ENCODE peak calls at places on chromosome 16, in seven cellular contexts. I is KBM-7; N is activated CD8-positive, alpha-beta T cell treated with anti-CD3 and anti-CD28 coated beads, Interleukin-2, amount 10 ng/mL, durations not matched to agents 7 days and 5 days; T is erythroblast; R is left kidney; W is stimulated activated CD4-positive, alpha-beta T cell treated with anti-CD3 and anti-CD28 coated beads, Interleukin-1b, Interleukin-23, amount 100 ng/mL, for 24 hours; C is CMK. Y is an unnamed sample.

GRCh38 chr16:86061771-86062170 is 162.8 kb downstream of the IRF8 start:
- DNase-seq in I (no peak), T (no peak), R (no peak), N (no peak), W (no peak), C (no peak), Y (no peak)

GRCh38 chr16:89257757-89258465 is 40.4 kb downstream of the ZNF778 start:
- DNase-seq in T (no peak), N (no peak), R (peak), W (no peak), I (no peak), C (no peak), Y (no peak)

GRCh38 chr16:7246578-7246977 is 86.1 kb upstream of the RBFOX1 start:
- DNase-seq in W (no peak), R (peak), C (no peak), N (no peak), T (peak), I (peak), Y (no peak)

GRCh38 chr16:85167589-85168537 is 55.6 kb upstream of the CIBAR2 start:
- DNase-seq in C (no peak), T (no peak), I (no peak), N (no peak), W (no peak), R (no peak), Y (no peak)

GRCh38 chr16:71645450-71645849 is 19.5 kb downstream of the MARVELD3 start:
- DNase-seq in N (peak), W (no peak), R (peak), I (peak), C (no peak), T (peak), Y (no peak)

GRCh38 chr16:85570213-85570734 is 42.8 kb upstream of the GSE1 start:
- DNase-seq in I (no peak), R (no peak), C (no peak), N (peak), T (no peak), W (no peak), Y (no peak)

GRCh38 chr16:49799172-49799571 is 56.7 kb downstream of the ZNF423 start:
- DNase-seq in C (no peak), W (no peak), I (no peak), T (no peak), R (peak), N (no peak), Y (no peak)

GRCh38 chr16:72783716-72784320 is 264.1 kb downstream of the ZFHX3 start:
- DNase-seq in C (no peak), W (no peak), I (no peak), R (no peak), T (no peak), N (no peak), Y (no peak)

GRCh38 chr16:82454152-82454551 is 172.6 kb upstream of the CDH13 start:
- DNase-seq in C (no peak), N (no peak), I (no peak), T (no peak), W (no peak), R (no peak), Y (no peak)

GRCh38 chr16:80084614-80085013 is 456.2 kb upstream of the DYNLRB2 start:
- DNase-seq in T (peak), N (no peak), R (peak), I (no peak), W (no peak), C (peak), Y (no peak)

GRCh38 chr16:88764913-88765349 is 20.1 kb downstream of the PIEZO1 start:
- DNase-seq in N (no peak), T (no peak), W (no peak), I (no peak), C (no peak), R (peak), Y (no peak)

GRCh38 chr16:2178321-2179106 is 17.9 kb downstream of the CASKIN1 start:
- DNase-seq in T (peak), I (no peak), R (peak), W (peak), C (no peak), N (peak), Y (no peak)

GRCh38 chr16:88306860-88307545 is 75.8 kb upstream of the ZNF469 start:
- DNase-seq in T (no peak), I (no peak), R (peak), N (no peak), W (no peak), C (no peak), Y (no peak)

GRCh38 chr16:50702725-50703124 is 9.3 kb downstream of the NOD2 start:
- DNase-seq in R (peak), W (no peak), T (no peak), N (no peak), C (no peak), I (no peak), Y (no peak)

GRCh38 chr16:85366031-85366763 is 246.9 kb upstream of the GSE1 start:
- DNase-seq in R (no peak), T (no peak), W (no peak), I (no peak), N (no peak), C (no peak), Y (no peak)

GRCh38 chr16:27759947-27760844 is 210.3 kb downstream of the KATNIP start:
- DNase-seq in I (peak), C (peak), W (no peak), T (peak), R (no peak), N (no peak), Y (no peak)

GRCh38 chr16:3945751-3946603 is 65.5 kb upstream of the CREBBP start:
- DNase-seq in I (no peak), W (no peak), R (peak), C (no peak), N (no peak), T (no peak), Y (no peak)

GRCh38 chr16:19179890-19180490 is 11.9 kb downstream of the SYT17 start:
- DNase-seq in R (peak), I (peak), T (peak), W (no peak), N (peak), C (peak), Y (no peak)

GRCh38 chr16:75372236-75372856 is 61.0 kb downstream of the CFDP1 start:
- DNase-seq in T (no peak), C (no peak), N (no peak), W (no peak), I (no peak), R (no peak), Y (no peak)

GRCh38 chr16:55294947-55295346 is 29.1 kb upstream of the IRX6 start:
- DNase-seq in C (no peak), R (peak), T (no peak), I (no peak), W (no peak), N (no peak), Y (no peak)

GRCh38 chr16:64343061-64343819 is 778.6 kb downstream of the CDH11 start:
- DNase-seq in C (no peak), N (no peak), I (no peak), R (no peak), W (no peak), T (no peak), Y (no peak)

GRCh38 chr16:4373909-4374742 is 2.5 kb downstream of the VASN start:
- DNase-seq in R (peak), N (no peak), W (no peak), C (no peak), T (peak), I (no peak), Y (no peak)

GRCh38 chr16:66251406-66252160 is 114.9 kb upstream of the CDH5 start:
- DNase-seq in T (no peak), R (no peak), N (no peak), W (no peak), C (no peak), I (no peak), Y (no peak)

GRCh38 chr16:19524356-19524865 is 669 bp downstream of the CCP110 start:
- DNase-seq in T (peak), N (peak), C (no peak), W (no peak), I (peak), R (peak), Y (no peak)

GRCh38 chr16:51982715-51983680 is 563.9 kb downstream of the TOX3 start:
- DNase-seq in T (peak), I (peak), C (peak), R (peak), N (peak), W (no peak), Y (peak)

GRCh38 chr16:29012913-29013641 is 28.2 kb downstream of the LAT start:
- DNase-seq in N (no peak), T (no peak), R (no peak), C (no peak), I (no peak), W (no peak), Y (no peak)

GRCh38 chr16:987846-988245 is 6.3 kb downstream of the SOX8 start:
- DNase-seq in N (no peak), C (no peak), I (no peak), T (no peak), R (no peak), W (no peak), Y (no peak)

GRCh38 chr16:19532601-19533000 is 8.9 kb downstream of the CCP110 start:
- DNase-seq in I (no peak), R (no peak), W (no peak), C (no peak), N (no peak), T (no peak), Y (no peak)

GRCh38 chr16:82917886-82918595 is 291.3 kb downstream of the CDH13 start:
- DNase-seq in T (no peak), I (no peak), N (no peak), W (no peak), R (no peak), C (no peak), Y (no peak)

GRCh38 chr16:52611817-52612673 is 65.1 kb upstream of the TOX3 start:
- DNase-seq in C (no peak), I (no peak), R (peak), W (no peak), T (no peak), N (no peak), Y (no peak)

GRCh38 chr16:11639925-11640899 is 28.0 kb upstream of the SNN start:
- DNase-seq in N (no peak), C (no peak), T (peak), W (no peak), I (peak), R (peak), Y (no peak)

GRCh38 chr16:9138731-9139501 is 47.5 kb downstream of the HAPSTR1 start:
- DNase-seq in N (peak), C (no peak), W (peak), I (peak), T (peak), R (peak), Y (no peak)

GRCh38 chr16:83968891-83969672 is 1.0 kb downstream of the NECAB2 start:
- DNase-seq in W (no peak), N (no peak), I (no peak), R (no peak), C (no peak), T (no peak), Y (no peak)

GRCh38 chr16:89051521-89052166 is 42.0 kb upstream of the ACSF3 start:
- DNase-seq in T (no peak), I (no peak), N (no peak), W (no peak), C (no peak), R (no peak), Y (no peak)

GRCh38 chr16:73878616-73879015 is 418.0 kb upstream of the PSMD7 start:
- DNase-seq in N (no peak), I (peak), W (no peak), C (no peak), T (peak), R (peak), Y (no peak)

GRCh38 chr16:1435921-1436697 is 5.2 kb downstream of the PERCC1 start:
- DNase-seq in I (no peak), C (no peak), T (no peak), R (no peak), N (no peak), W (no peak), Y (no peak)

GRCh38 chr16:68083861-68084503 is 1.2 kb upstream of the NFATC3 start:
- DNase-seq in R (peak), W (no peak), I (no peak), N (no peak), T (no peak), C (no peak), Y (no peak)

Y was measured in NCI-H1048.